ENCODE peak calls at places on chromosomes 5 and 9, in four cellular contexts. Y, Q, T and A are unnamed samples. For H3K4me1, the result is how much of the 10 kb centered on the place peaks cover.

GRCh38 chr5:59816901-59817300 is 76.6 kb downstream of the PDE4D start:
- DNase-seq in Y (no peak), Q (no peak), T (no peak), A (no peak)

GRCh38 chr5:159310492-159310891 is 19.8 kb downstream of the IL12B start:
- DNase-seq in Y (no peak), T (peak), Q (no peak), A (no peak)

GRCh38 chr9:136245194-136246150 is at the start of gene QSOX2:
- DNase-seq in Y (peak), Q (peak), T (peak), A (peak)

GRCh38 chr5:56454219-56454862 is 221.2 kb upstream of the ANKRD55 start:
- DNase-seq in T (no peak), Y (no peak), Q (no peak), A (no peak)

GRCh38 chr9:99905833-99906402 is 536 bp upstream of the STX17 start:
- DNase-seq in Y (no peak), Q (no peak), T (no peak), A (no peak)

GRCh38 chr9:122158202-122158601 is 1.4 kb downstream of the NDUFA8 start:
- DNase-seq in Q (no peak), T (peak), Y (peak), A (peak)

GRCh38 chr9:130426883-130427282 is 17.9 kb upstream of the ASS1 start:
- DNase-seq in Y (no peak), Q (no peak), T (no peak), A (no peak)

GRCh38 chr5:129593525-129593924 is 133.4 kb downstream of the ADAMTS19 start:
- DNase-seq in T (no peak), Q (no peak), Y (no peak), A (no peak)

GRCh38 chr9:76618762-76619161 is 145.5 kb upstream of the PCA3 start:
- DNase-seq in Q (no peak), T (no peak), Y (no peak), A (no peak)

GRCh38 chr5:65338606-65339151 is 143.0 kb downstream of the ADAMTS6 start:
- DNase-seq in T (no peak), Y (no peak), Q (no peak), A (no peak)

GRCh38 chr5:103472820-103473219 is 89.8 kb downstream of the NUDT12 start:
- DNase-seq in T (no peak), Q (no peak), Y (peak), A (no peak)

GRCh38 chr9:12889402-12890106 is 114.7 kb downstream of the LURAP1L start:
- DNase-seq in Q (no peak), Y (no peak), T (no peak), A (no peak)

GRCh38 chr5:132218321-132218720 is 9.3 kb downstream of the P4HA2 start:
- DNase-seq in Y (no peak), T (no peak), Q (no peak), A (no peak)

GRCh38 chr5:103744159-103744558 is 181.6 kb upstream of the NUDT12 start:
- DNase-seq in Y (no peak), Q (no peak), T (no peak), A (no peak)

GRCh38 chr5:126481243-126481642 is 58.0 kb downstream of the GRAMD2B start:
- DNase-seq in Y (no peak), T (no peak), Q (no peak), A (no peak)

GRCh38 chr5:14190194-14191164 is 47.3 kb downstream of the TRIO start:
- DNase-seq in T (no peak), Q (no peak), Y (no peak), A (no peak)

GRCh38 chr9:128160603-128160987 is 530 bp downstream of the BBLN start:
- DNase-seq in T (no peak), Q (no peak), Y (no peak), A (no peak)

GRCh38 chr5:66356011-66356565 is 212.0 kb downstream of the SREK1 start:
- DNase-seq in Q (no peak), T (no peak), Y (no peak), A (no peak)

GRCh38 chr5:172683696-172684464 is 42.8 kb downstream of the NEURL1B start:
- DNase-seq in Q (no peak), T (no peak), Y (no peak), A (no peak)

GRCh38 chr5:149323235-149324205 is 21.8 kb upstream of the GRPEL2 start:
- DNase-seq in T (no peak), Q (no peak), Y (peak), A (no peak)

GRCh38 chr9:89919171-89919681 is 314.4 kb downstream of the GADD45G start:
- DNase-seq in Q (peak), T (peak), Y (peak), A (peak)

GRCh38 chr9:29211681-29212589 is 1638.7 kb upstream of the C9orf72 start:
- DNase-seq in Y (peak), T (no peak), Q (no peak), A (peak)

GRCh38 chr5:88666761-88667186 is 216.2 kb downstream of the MEF2C start:
- DNase-seq in Q (no peak), T (no peak), Y (no peak), A (no peak)

GRCh38 chr9:137095664-137096517 is 9.1 kb downstream of the MAN1B1 start:
- DNase-seq in T (no peak), Y (no peak), Q (peak), A (no peak)

GRCh38 chr5:145838276-145838675 is 3.1 kb upstream of the PRELID2 start:
- DNase-seq in Q (no peak), Y (peak), T (no peak), A (no peak)
- TF ChIP-seq SUZ12 in Q (no peak), Y (no peak), T (no peak), A (no peak)

GRCh38 chr5:177476531-177477233 is 3.2 kb upstream of the DBN1 start:
- DNase-seq in Q (no peak), Y (peak), T (no peak), A (no peak)
- H3K4me1 ChIP-seq in Q (under half), Y (half or more), T (under half), A (under half)

GRCh38 chr9:19782005-19782404 is 6.8 kb downstream of the SLC24A2 start:
- DNase-seq in Y (no peak), T (no peak), Q (no peak), A (no peak)
- TF ChIP-seq SUZ12 in Y (no peak), T (no peak), Q (no peak), A (no peak)

DNA sequence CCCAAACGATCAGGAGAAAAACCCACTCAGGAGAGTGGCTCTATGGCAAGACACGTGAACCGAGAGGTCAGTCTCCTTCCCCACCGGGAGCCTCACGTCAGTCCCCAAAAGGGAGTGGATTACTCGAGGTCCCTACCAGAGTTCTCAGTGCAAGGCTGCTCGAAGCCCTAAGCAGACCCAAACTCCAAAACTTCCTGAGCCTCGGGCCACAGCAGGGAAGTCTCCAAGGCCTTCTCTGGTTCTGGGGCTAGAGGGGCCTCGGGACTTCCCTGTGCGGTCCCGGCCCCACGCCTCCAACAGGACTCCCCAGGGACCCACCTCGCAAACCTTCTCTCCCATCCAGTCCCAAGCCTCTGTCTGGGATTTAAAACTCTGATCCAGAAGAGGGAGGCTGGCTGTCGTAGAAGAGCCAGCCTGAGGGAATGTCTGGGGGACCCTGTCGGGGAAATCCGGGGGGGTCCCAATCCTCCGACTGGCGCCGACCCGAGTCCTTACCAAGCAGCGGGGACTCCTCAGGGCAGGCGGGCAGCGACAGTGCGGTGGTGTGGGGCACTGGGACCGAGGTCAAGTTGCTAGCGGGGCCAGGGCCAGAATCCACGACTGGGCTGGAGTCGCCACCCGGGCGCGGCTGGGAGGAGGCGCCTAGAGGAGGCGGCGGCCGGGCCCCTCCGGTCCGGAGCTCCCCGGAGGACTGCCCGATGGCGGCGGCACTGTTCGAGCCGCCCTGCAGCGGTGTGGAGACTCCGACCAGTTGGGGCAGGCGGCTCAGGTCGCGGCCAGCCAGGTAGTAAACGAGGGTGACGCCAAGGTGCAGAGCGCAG is 663 bp downstream of the B4GALT1 start:
- DNase-seq in Y (no peak), T (no peak), Q (no peak), A (no peak)
- H3K4me1 ChIP-seq in Y (half or more), T (under half), Q (under half), A (under half)

DNA sequence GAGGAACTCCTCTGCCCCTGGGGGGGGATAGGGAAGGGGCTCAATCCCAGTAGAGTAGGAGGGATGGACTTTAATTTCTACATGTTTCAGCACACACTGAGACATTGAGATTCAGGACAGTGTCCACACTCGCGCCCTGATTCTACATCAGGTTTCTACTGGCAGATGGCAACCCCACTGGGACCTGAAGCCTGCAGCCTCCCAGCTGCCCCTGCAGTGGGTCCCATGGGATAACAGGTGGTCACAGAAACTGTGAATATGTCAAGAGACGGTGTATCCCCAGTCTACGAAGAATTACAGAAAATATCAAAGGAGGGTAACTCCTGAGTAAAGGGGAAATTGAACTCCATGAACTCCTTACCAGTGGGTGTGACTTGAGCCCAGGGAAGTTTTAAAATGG is 2.4 kb upstream of the TERT start:
- DNase-seq in T (no peak), Y (no peak), Q (no peak), A (no peak)
- TF ChIP-seq SUZ12 in T (no peak), Y (no peak), Q (no peak), A (no peak)

GRCh38 chr5:150440948-150441812 is 8.4 kb downstream of the RPS14 start:
- DNase-seq in T (no peak), Q (no peak), Y (no peak), A (no peak)
- H3K4me1 ChIP-seq in T (under half), Q (under half), Y (under half), A (under half)

GRCh38 chr5:32342656-32343055 is 29.9 kb upstream of the MTMR12 start:
- DNase-seq in T (no peak), Y (no peak), Q (no peak), A (no peak)
- TF ChIP-seq SUZ12 in T (no peak), Y (no peak), Q (no peak), A (no peak)

GRCh38 chr5:113218200-113218599 is 216.6 kb downstream of the TSSK1B start:
- DNase-seq in Y (no peak), Q (no peak), T (no peak), A (no peak)

GRCh38 chr5:113214606-113215323 is 220.0 kb downstream of the TSSK1B start:
- DNase-seq in Y (no peak), Q (no peak), T (no peak), A (no peak)

GRCh38 chr5:113217619-113218184 is 217.1 kb downstream of the TSSK1B start:
- DNase-seq in Q (no peak), T (no peak), Y (no peak), A (no peak)

GRCh38 chr5:113215401-113216060 is 219.3 kb downstream of the TSSK1B start:
- DNase-seq in T (no peak), Q (no peak), Y (no peak), A (no peak)

GRCh38 chr5:113216545-113216944 is 218.2 kb downstream of the TSSK1B start:
- DNase-seq in Y (no peak), T (no peak), Q (no peak), A (no peak)
- H3K4me1 ChIP-seq in Y (under half), T (under half), Q (under half), A (under half)